ENCODE peak calls at places on chromosomes 16 and 17, in four cellular contexts. X is stimulated activated naive B cell treated with anti-CD40 and anti-IgM and Interleukin-4, amounts not matched to agents 10 μg/mL and 1 μg/mL and 100 μg/mL, for 72 hours; W is left ventricle myocardium superior; K is HCT116. N is an unnamed sample.

GRCh38 chr17:82316651-82317393 is 586 bp downstream of the CD7 start:
- ATAC-seq in X (no peak), W (no peak), K (no peak), N (no peak)

GRCh38 chr17:58329808-58330543 is 1.4 kb upstream of the TSPOAP1 start:
- ATAC-seq in X (peak), W (no peak), K (no peak), N (peak)

GRCh38 chr16:83978401-83978904 is 10.4 kb downstream of the NECAB2 start:
- ATAC-seq in X (no peak), W (no peak), K (no peak), N (no peak)

GRCh38 chr16:86272744-86273143 is 237.6 kb upstream of the FOXF1 start:
- ATAC-seq in X (no peak), W (no peak), K (no peak), N (no peak)

GRCh38 chr16:17358846-17359245 is 111.9 kb downstream of the XYLT1 start:
- ATAC-seq in X (no peak), W (peak), K (no peak), N (no peak)

GRCh38 chr17:45631941-45632340 is 141.4 kb upstream of the PLEKHM1 start:
- ATAC-seq in X (no peak), W (no peak), K (no peak), N (no peak)

GRCh38 chr17:35912942-35913341 is 17.6 kb downstream of the RDM1 start:
- ATAC-seq in X (peak), W (no peak), K (no peak), N (no peak)

GRCh38 chr17:75088465-75088895 is 726 bp downstream of the SLC16A5 start:
- ATAC-seq in X (peak), W (peak), K (peak), N (no peak)

GRCh38 chr16:57299009-57299718 is 14.7 kb upstream of the PLLP start:
- ATAC-seq in X (peak), W (peak), K (peak), N (peak)

GRCh38 chr16:84718-85452 is 6.9 kb downstream of the MPG start:
- ATAC-seq in X (peak), W (peak), K (peak), N (peak)

GRCh38 chr17:42547698-42548069 is 5.0 kb upstream of the HSD17B1 start:
- ATAC-seq in X (no peak), W (peak), K (no peak), N (no peak)

N was measured in activated CD4-positive, CD25-positive, alpha-beta regulatory T cell treated with anti-CD3 and anti-CD28 coated beads, Interleukin-2, amount 50 U/mL, for 24 hours.